ENCODE peak calls at places on chromosomes 5 and 9, in five cellular contexts. M is upper lobe of left lung, C is GM12878, I is HepG2, Z is K562. L is an unnamed sample.

GRCh38 chr5:140381972-140382371 is 19.7 kb upstream of the ANKHD1 start:
- ATAC-seq in C (no peak), Z (peak), I (no peak), M (no peak), L (no peak)

GRCh38 chr5:81909677-81910076 is 62.1 kb upstream of the ATG10 start:
- ATAC-seq in Z (no peak), C (peak), M (no peak), I (no peak), L (no peak)

GRCh38 chr5:58261605-58262004 is 198.3 kb downstream of the PLK2 start:
- ATAC-seq in C (no peak), Z (no peak), M (no peak), I (no peak), L (no peak)

GRCh38 chr5:96977228-96977627 is 41.3 kb downstream of the LNPEP start:
- ATAC-seq in Z (no peak), I (no peak), C (no peak), M (no peak), L (no peak)

GRCh38 chr5:135458921-135459331 is 6.8 kb upstream of the TIFAB start:
- ATAC-seq in C (no peak), M (peak), I (no peak), Z (no peak), L (no peak)

GRCh38 chr5:154166901-154167791 is 23.4 kb upstream of the GALNT10 start:
- ATAC-seq in I (no peak), M (no peak), Z (no peak), C (no peak), L (no peak)

GRCh38 chr9:4068449-4068848 is 231.4 kb downstream of the GLIS3 start:
- ATAC-seq in I (peak), Z (no peak), M (no peak), C (no peak), L (no peak)

GRCh38 chr5:1374680-1375055 is 29.8 kb upstream of the CLPTM1L start:
- ATAC-seq in C (no peak), M (no peak), I (no peak), Z (no peak), L (no peak)

GRCh38 chr5:161966544-161966943 is 101.0 kb upstream of the GABRG2 start:
- ATAC-seq in C (peak), M (no peak), I (no peak), Z (no peak), L (no peak)

GRCh38 chr9:127754761-127755557 is 19.9 kb upstream of the TOR2A start:
- ATAC-seq in M (no peak), I (no peak), Z (no peak), C (no peak), L (peak)

GRCh38 chr5:5139358-5140050 is 626 bp upstream of the ADAMTS16 start:
- ATAC-seq in C (no peak), Z (peak), M (no peak), I (no peak), L (peak)

GRCh38 chr5:156444737-156445136 is 117.8 kb downstream of the SGCD start:
- ATAC-seq in C (no peak), M (no peak), Z (no peak), I (no peak), L (no peak)

GRCh38 chr5:149240354-149240998 is 31.2 kb upstream of the AFAP1L1 start:
- ATAC-seq in Z (peak), I (no peak), C (peak), M (no peak), L (no peak)

GRCh38 chr9:20361220-20361619 is 261.1 kb downstream of the MLLT3 start:
- ATAC-seq in Z (no peak), C (no peak), M (no peak), I (no peak), L (no peak)

GRCh38 chr9:100084145-100084478 is 14.7 kb downstream of the ERP44 start:
- ATAC-seq in C (peak), M (no peak), I (no peak), Z (peak), L (no peak)

GRCh38 chr9:127876026-127876763 is 1.3 kb downstream of the AK1 start:
- ATAC-seq in Z (no peak), M (peak), I (peak), C (no peak), L (no peak)

GRCh38 chr5:150946351-150946905 is 41.6 kb upstream of the ZNF300 start:
- ATAC-seq in M (peak), I (no peak), Z (peak), C (no peak), L (peak)

GRCh38 chr5:142215915-142216681 is 107.5 kb downstream of the NDFIP1 start:
- ATAC-seq in C (no peak), I (no peak), M (peak), Z (no peak), L (peak)

GRCh38 chr9:72675586-72675985 is 154.2 kb downstream of the TMC1 start:
- ATAC-seq in Z (no peak), M (no peak), C (no peak), I (no peak), L (no peak)

GRCh38 chr5:171961117-171961516 is 45.3 kb downstream of the FBXW11 start:
- ATAC-seq in Z (peak), C (peak), M (no peak), I (no peak), L (peak)

GRCh38 chr9:121744687-121745395 is 93.4 kb downstream of the DAB2IP start:
- ATAC-seq in Z (no peak), I (peak), C (no peak), M (no peak), L (no peak)

GRCh38 chr9:130240410-130241197 is 25.0 kb upstream of the HMCN2 start:
- ATAC-seq in M (peak), I (peak), C (peak), Z (peak), L (peak)

GRCh38 chr9:31336391-31336790 is 1048.1 kb upstream of the ACO1 start:
- ATAC-seq in C (no peak), M (no peak), I (no peak), Z (no peak), L (no peak)

GRCh38 chr5:42991477-42992034 is 48.6 kb downstream of the ANXA2R start:
- ATAC-seq in Z (no peak), C (peak), I (no peak), M (no peak), L (no peak)

GRCh38 chr9:120971938-120972337 is 45.3 kb upstream of the TRAF1 start:
- ATAC-seq in I (no peak), C (peak), Z (no peak), M (no peak), L (no peak)

GRCh38 chr9:137445930-137446431 is 4.8 kb upstream of the ENTPD8 start:
- ATAC-seq in I (peak), C (no peak), Z (no peak), M (peak), L (no peak)

GRCh38 chr9:92598382-92598781 is 62.6 kb upstream of the ECM2 start:
- ATAC-seq in M (no peak), C (no peak), I (peak), Z (no peak), L (no peak)

GRCh38 chr5:140141241-140141640 is 15.5 kb downstream of the IGIP start:
- ATAC-seq in Z (no peak), I (no peak), M (peak), C (no peak), L (peak)

GRCh38 chr9:113687680-113688371 is 188.3 kb upstream of the ZNF618 start:
- ATAC-seq in Z (no peak), M (no peak), I (peak), C (no peak), L (no peak)

GRCh38 chr5:50853151-50853550 is 186.7 kb downstream of the PARP8 start:
- ATAC-seq in C (peak), I (no peak), Z (no peak), M (no peak), L (peak)

GRCh38 chr9:107484117-107484723 is 5.3 kb downstream of the KLF4 start:
- ATAC-seq in I (peak), Z (peak), C (peak), M (no peak), L (peak)

GRCh38 chr5:171309526-171310333 is 682 bp downstream of the TLX3 start:
- ATAC-seq in I (no peak), M (no peak), Z (no peak), C (no peak), L (no peak)

GRCh38 chr5:18113724-18114123 is 479.5 kb downstream of the TAF11L14 start:
- ATAC-seq in C (no peak), M (no peak), Z (no peak), I (no peak), L (no peak)

GRCh38 chr9:91580136-91580535 is 156.5 kb upstream of the NFIL3 start:
- ATAC-seq in Z (no peak), C (no peak), M (no peak), I (no peak), L (no peak)

GRCh38 chr9:84170521-84171141 is 169.9 kb downstream of the SLC28A3 start:
- ATAC-seq in Z (peak), C (no peak), M (peak), I (peak), L (peak)
- TF ChIP-seq POLR2AphosphoS5 in Z (no peak), C (no peak), M (peak), I (no peak), L (peak)

GRCh38 chr5:83527722-83528438 is 56.3 kb downstream of the VCAN start:
- ATAC-seq in M (no peak), C (no peak), Z (no peak), I (no peak), L (no peak)

GRCh38 chr5:83527191-83527590 is 55.6 kb downstream of the VCAN start:
- ATAC-seq in Z (no peak), M (no peak), C (no peak), I (no peak), L (no peak)

GRCh38 chr5:83524991-83525390 is 53.4 kb downstream of the VCAN start:
- ATAC-seq in C (no peak), Z (no peak), M (no peak), I (no peak), L (no peak)

GRCh38 chr5:83524345-83524744 is 52.8 kb downstream of the VCAN start:
- ATAC-seq in C (no peak), M (no peak), I (no peak), Z (no peak), L (no peak)

GRCh38 chr5:83526289-83526688 is 54.7 kb downstream of the VCAN start:
- ATAC-seq in M (no peak), C (no peak), Z (no peak), I (no peak), L (no peak)
- TF ChIP-seq EP300 in M (no peak), C (no peak), Z (no peak), I (no peak), L (no peak)

GRCh38 chr9:132235894-132236661 is 74.2 kb downstream of the NTNG2 start:
- ATAC-seq in I (peak), M (no peak), Z (peak), C (peak), L (no peak)
- TF ChIP-seq POLR2AphosphoS5 in I (no peak), M (no peak), Z (no peak), C (no peak), L (no peak)

GRCh38 chr9:86734762-86735161 is 212.5 kb downstream of the GAS1 start:
- ATAC-seq in M (no peak), I (no peak), Z (no peak), C (no peak), L (no peak)

GRCh38 chr9:86731511-86731993 is 215.8 kb downstream of the GAS1 start:
- ATAC-seq in M (no peak), C (no peak), I (no peak), Z (no peak), L (peak)

GRCh38 chr9:86732514-86732913 is 214.8 kb downstream of the GAS1 start:
- ATAC-seq in Z (no peak), M (no peak), I (no peak), C (no peak), L (peak)

GRCh38 chr9:86733929-86734328 is 213.4 kb downstream of the GAS1 start:
- ATAC-seq in I (no peak), Z (no peak), C (no peak), M (no peak), L (peak)

DNA sequence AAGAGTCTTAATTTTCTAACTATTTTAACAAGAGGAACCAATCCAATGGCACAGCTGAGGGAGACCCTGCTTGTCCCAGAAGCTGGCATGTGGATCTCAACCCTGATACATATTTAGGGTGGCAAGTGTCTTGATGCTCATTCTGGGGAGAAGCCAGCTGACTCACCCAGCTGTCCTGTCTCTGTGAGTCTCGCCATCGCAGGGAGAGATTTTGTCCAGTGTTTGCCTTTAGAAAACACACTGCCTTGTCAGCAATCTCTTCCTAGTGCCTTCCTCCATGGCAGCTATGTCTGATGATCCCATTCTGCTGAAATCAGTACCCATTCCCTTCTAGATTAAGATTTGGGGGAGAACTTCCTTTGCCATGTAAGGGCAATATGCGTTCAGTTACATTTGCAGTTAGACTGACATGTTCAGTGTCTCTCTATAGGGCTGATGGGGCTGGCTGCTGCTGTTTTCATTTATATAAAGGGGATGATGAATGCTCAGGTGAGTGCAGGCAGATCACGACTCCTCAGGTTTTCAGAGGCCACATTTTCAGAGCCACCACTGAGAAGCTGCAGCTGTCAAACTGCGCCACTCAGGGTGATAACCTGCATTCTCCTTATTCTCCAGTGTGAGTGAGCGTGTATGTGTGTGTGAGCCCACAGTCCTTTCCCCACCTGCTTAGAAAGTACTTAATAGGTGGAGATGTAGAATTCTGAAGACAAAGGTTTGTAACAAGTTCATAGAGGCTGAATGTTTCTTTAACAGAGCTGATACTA is 217.0 kb downstream of the GAS1 start:
- ATAC-seq in M (no peak), Z (no peak), I (no peak), C (no peak), L (no peak)
- TF ChIP-seq EP300 in M (no peak), Z (no peak), I (no peak), C (no peak), L (no peak)

GRCh38 chr5:123439616-123440153 is 16.5 kb upstream of the CEP120 start:
- ATAC-seq in C (no peak), I (no peak), Z (no peak), M (no peak), L (no peak)

GRCh38 chr5:123440456-123440855 is 17.3 kb upstream of the CEP120 start:
- ATAC-seq in C (no peak), Z (no peak), I (no peak), M (no peak), L (no peak)

GRCh38 chr5:123438244-123438643 is 15.0 kb upstream of the CEP120 start:
- ATAC-seq in Z (no peak), M (no peak), I (no peak), C (peak), L (no peak)

GRCh38 chr5:123441408-123441807 is 18.2 kb upstream of the CEP120 start:
- ATAC-seq in C (peak), I (no peak), Z (no peak), M (no peak), L (no peak)

GRCh38 chr5:123438902-123439301 is 15.7 kb upstream of the CEP120 start:
- ATAC-seq in C (peak), I (no peak), Z (peak), M (peak), L (no peak)
- TF ChIP-seq POLR2AphosphoS5 in C (no peak), I (no peak), Z (no peak), M (no peak), L (no peak)

GRCh38 chr5:130110333-130110732 is 206.1 kb downstream of the CHSY3 start:
- ATAC-seq in M (no peak), Z (no peak), I (no peak), C (no peak), L (no peak)

GRCh38 chr5:130109152-130109551 is 204.9 kb downstream of the CHSY3 start:
- ATAC-seq in C (peak), Z (no peak), I (peak), M (no peak), L (no peak)

GRCh38 chr5:130111723-130112122 is 207.5 kb downstream of the CHSY3 start:
- ATAC-seq in M (no peak), Z (no peak), I (no peak), C (no peak), L (no peak)

GRCh38 chr5:130116431-130116830 is 212.2 kb downstream of the CHSY3 start:
- ATAC-seq in I (no peak), Z (no peak), C (no peak), M (no peak), L (no peak)

GRCh38 chr5:130112246-130112645 is 208.0 kb downstream of the CHSY3 start:
- ATAC-seq in M (no peak), Z (no peak), I (no peak), C (peak), L (no peak)
- TF ChIP-seq EP300 in M (no peak), Z (no peak), I (no peak), C (no peak), L (no peak)

L was measured in gastroesophageal sphincter.